ENCODE peak calls at places on chromosomes 5 and 9, in four cellular contexts. T is H1, S is HepG2, E is K562. Q is an unnamed sample.

GRCh38 chr5:134226441-134227192 is 744 bp upstream of the PPP2CA start:
- DNase-seq in S (peak), T (no peak), E (no peak), Q (no peak)

GRCh38 chr9:134966270-134966669 is 48.6 kb upstream of the FCN1 start:
- DNase-seq in S (no peak), E (no peak), T (no peak), Q (no peak)

GRCh38 chr9:121859646-121860045 is 208.2 kb downstream of the DAB2IP start:
- DNase-seq in T (no peak), E (no peak), S (no peak), Q (no peak)

GRCh38 chr9:95157491-95158151 is 159.9 kb downstream of the FANCC start:
- DNase-seq in E (peak), S (peak), T (no peak), Q (peak)

GRCh38 chr9:123507992-123508391 is 152.0 kb downstream of the CRB2 start:
- DNase-seq in T (no peak), E (no peak), S (no peak), Q (no peak)

GRCh38 chr5:54063817-54064216 is 246.6 kb downstream of the ARL15 start:
- DNase-seq in T (no peak), E (no peak), S (no peak), Q (no peak)

GRCh38 chr5:7000316-7000715 is 287.1 kb downstream of the TENT4A start:
- DNase-seq in S (no peak), T (no peak), E (no peak), Q (no peak)

GRCh38 chr9:38216572-38216971 is 147.5 kb upstream of the SHB start:
- DNase-seq in T (no peak), E (no peak), S (no peak), Q (no peak)

GRCh38 chr5:10199700-10200099 is 50.0 kb downstream of the ATPSCKMT start:
- DNase-seq in E (no peak), T (no peak), S (no peak), Q (no peak)

GRCh38 chr5:130109152-130109551 is 204.9 kb downstream of the CHSY3 start:
- DNase-seq in E (no peak), T (no peak), S (peak), Q (no peak)

GRCh38 chr5:167743685-167744084 is 547.8 kb upstream of the WWC1 start:
- DNase-seq in E (no peak), T (no peak), S (no peak), Q (no peak)

GRCh38 chr5:43769576-43770352 is 166.8 kb downstream of the NNT start:
- DNase-seq in S (no peak), E (no peak), T (no peak), Q (no peak)

GRCh38 chr5:124043456-124043855 is 531.5 kb downstream of the CSNK1G3 start:
- DNase-seq in E (no peak), T (peak), S (peak), Q (no peak)

GRCh38 chr9:112338561-112338960 is 5.1 kb upstream of the PTBP3 start:
- DNase-seq in S (no peak), E (no peak), T (no peak), Q (no peak)

GRCh38 chr5:164341056-164341619 is 835.7 kb downstream of the MAT2B start:
- DNase-seq in S (no peak), E (peak), T (no peak), Q (no peak)

GRCh38 chr5:39199335-39199734 is 20.0 kb downstream of the FYB1 start:
- DNase-seq in T (no peak), E (no peak), S (no peak), Q (no peak)

GRCh38 chr9:74369844-74370243 is 127.3 kb upstream of the RORB start:
- DNase-seq in T (no peak), S (no peak), E (no peak), Q (no peak)

GRCh38 chr5:139574641-139575312 is 13.6 kb downstream of the UBE2D2 start:
- DNase-seq in S (peak), T (no peak), E (peak), Q (no peak)

GRCh38 chr5:141958773-141959172 is 771 bp upstream of the PCDH12 start:
- DNase-seq in T (no peak), S (no peak), E (no peak), Q (no peak)

GRCh38 chr5:3393122-3393963 is 202.3 kb upstream of the IRX1 start:
- DNase-seq in E (no peak), S (no peak), T (no peak), Q (no peak)

GRCh38 chr5:163585206-163585605 is 79.8 kb downstream of the MAT2B start:
- DNase-seq in E (no peak), T (no peak), S (no peak), Q (no peak)

GRCh38 chr9:113187935-113188595 is 33.0 kb downstream of the FKBP15 start:
- DNase-seq in S (peak), T (no peak), E (no peak), Q (no peak)

GRCh38 chr9:84839538-84839937 is 170.0 kb downstream of the NTRK2 start:
- DNase-seq in T (no peak), S (no peak), E (no peak), Q (no peak)

GRCh38 chr5:93017854-93018253 is 563.2 kb downstream of the NR2F1-AS1 start:
- DNase-seq in T (no peak), S (no peak), E (no peak), Q (no peak)

GRCh38 chr5:42751044-42751443 is 5.6 kb upstream of the CCDC152 start:
- DNase-seq in S (no peak), E (no peak), T (no peak), Q (no peak)

GRCh38 chr5:133222979-133223378 is 171.2 kb downstream of the HSPA4 start:
- DNase-seq in E (no peak), T (no peak), S (no peak), Q (no peak)

GRCh38 chr5:172010278-172010677 is 3.8 kb upstream of the FBXW11 start:
- DNase-seq in E (no peak), T (no peak), S (peak), Q (no peak)

GRCh38 chr5:138468133-138468965 is 3.1 kb downstream of the EGR1 start:
- DNase-seq in S (no peak), T (no peak), E (no peak), Q (no peak)

GRCh38 chr5:73858054-73858453 is 232.1 kb downstream of the ARHGEF28 start:
- DNase-seq in E (no peak), S (peak), T (no peak), Q (no peak)

GRCh38 chr5:83472508-83473343 is 1.2 kb downstream of the VCAN start:
- DNase-seq in S (no peak), E (peak), T (no peak), Q (no peak)
- TF ChIP-seq HDAC6 in S (no peak), E (no peak), T (no peak), Q (peak)

DNA sequence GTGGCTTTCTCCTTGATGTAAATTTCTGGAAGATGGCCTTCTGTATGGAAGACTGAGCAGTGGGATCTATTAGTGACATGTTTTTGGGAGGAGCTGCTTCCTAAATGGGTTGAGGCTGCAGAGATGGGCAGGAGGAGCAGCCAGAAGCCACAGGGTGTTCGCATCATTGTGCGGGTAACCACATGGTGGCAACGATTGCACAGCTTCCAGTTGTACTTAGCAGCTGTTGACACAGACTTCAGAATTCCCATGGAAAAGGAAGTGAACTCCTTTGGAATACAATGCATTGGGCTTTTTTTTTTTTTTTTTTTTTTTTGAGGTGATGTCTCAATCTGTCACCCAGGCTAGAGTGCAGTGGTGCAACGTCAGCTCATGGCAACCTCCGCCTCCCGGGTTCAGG is 297.3 kb downstream of the NR3C1 start:
- DNase-seq in T (no peak), S (peak), E (peak), Q (no peak)
- TF ChIP-seq MAX in T (no peak), S (no peak), E (no peak), Q (no peak)

DNA sequence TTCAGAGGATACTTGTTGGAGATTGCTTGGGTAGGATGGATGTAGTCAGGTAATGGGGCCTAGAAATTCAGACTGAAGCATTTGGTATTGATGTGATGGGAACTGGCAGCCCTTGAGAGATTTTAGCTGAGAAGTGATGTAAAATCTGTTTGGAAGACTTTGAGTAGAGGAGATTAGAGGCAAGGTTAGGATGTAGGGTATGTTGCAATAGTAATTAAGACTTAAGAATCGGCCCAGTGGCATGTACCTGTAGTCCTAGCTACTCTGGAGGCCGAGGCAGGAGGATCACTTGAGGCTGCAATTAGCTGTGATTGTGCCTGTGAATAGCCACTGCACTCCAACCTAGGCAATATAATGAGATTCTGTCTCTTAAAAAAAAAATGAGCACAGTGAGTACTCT is 6.7 kb downstream of the NSD1 start:
- DNase-seq in T (no peak), E (no peak), S (no peak), Q (no peak)
- TF ChIP-seq HDAC6 in T (no peak), E (no peak), S (no peak), Q (no peak)

GRCh38 chr5:16936150-16937022 is at the start of gene MYO10:
- DNase-seq in T (peak), E (peak), S (no peak), Q (no peak)

GRCh38 chr5:16935271-16936149 is 578 bp downstream of the MYO10 start:
- DNase-seq in T (peak), S (no peak), E (peak), Q (no peak)

GRCh38 chr5:16934123-16934522 is 2.0 kb downstream of the MYO10 start:
- DNase-seq in S (peak), T (peak), E (peak), Q (no peak)

GRCh38 chr5:16933337-16933736 is 2.8 kb downstream of the MYO10 start:
- DNase-seq in T (no peak), E (no peak), S (no peak), Q (no peak)

GRCh38 chr5:16934669-16935068 is 1.4 kb downstream of the MYO10 start:
- DNase-seq in S (no peak), E (no peak), T (no peak), Q (no peak)
- TF ChIP-seq MAX in S (no peak), E (no peak), T (no peak), Q (no peak)

GRCh38 chr5:59066367-59067163 is 483.7 kb downstream of the RAB3C start:
- DNase-seq in S (no peak), T (no peak), E (no peak), Q (no peak)
- TF ChIP-seq HDAC6 in S (no peak), T (no peak), E (no peak), Q (no peak)

GRCh38 chr9:128862401-128862851 is 19.3 kb downstream of the KYAT1 start:
- DNase-seq in S (no peak), T (no peak), E (no peak), Q (no peak)
- TF ChIP-seq MAX in S (no peak), T (no peak), E (no peak), Q (no peak)

GRCh38 chr5:116388564-116389258 is 185.9 kb downstream of the SEMA6A start:
- DNase-seq in T (peak), E (no peak), S (no peak), Q (no peak)
- TF ChIP-seq HDAC6 in T (no peak), E (no peak), S (no peak), Q (no peak)

GRCh38 chr5:16446993-16447392 is 18.6 kb downstream of the ZNF622 start:
- DNase-seq in S (no peak), E (peak), T (no peak), Q (no peak)
- TF ChIP-seq MAX in S (no peak), E (no peak), T (no peak), Q (no peak)

DNA sequence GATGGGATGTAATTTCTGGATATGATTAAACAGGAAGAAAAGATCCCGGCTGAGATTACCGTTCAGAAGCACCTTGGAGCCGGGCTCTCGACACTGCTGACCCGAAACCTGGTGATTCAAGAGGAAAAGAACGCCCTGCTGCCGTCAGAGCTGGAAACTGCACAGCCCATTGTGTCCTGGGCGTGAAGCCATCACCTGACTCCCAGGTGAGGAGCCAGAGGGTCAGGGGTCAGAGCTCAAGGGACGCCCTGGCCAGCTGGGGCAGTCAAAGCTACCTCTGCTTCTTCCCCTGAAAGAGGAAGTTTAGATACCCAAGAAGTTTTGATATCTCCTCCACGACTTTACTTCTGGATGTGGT is 17.8 kb upstream of the SLC12A7 start:
- DNase-seq in T (no peak), S (no peak), E (no peak), Q (no peak)
- TF ChIP-seq HDAC6 in T (no peak), S (no peak), E (no peak), Q (no peak)

GRCh38 chr9:86754581-86754980 is 192.7 kb downstream of the GAS1 start:
- DNase-seq in E (no peak), T (no peak), S (no peak), Q (no peak)
- TF ChIP-seq MAX in E (no peak), T (no peak), S (no peak), Q (no peak)

Q was measured in GM12878.